ENCODE peak calls at places on chromosomes 4 and X, in seven cellular contexts. P is CD4-positive, alpha-beta memory T cell; R is GM23338; Z is H1; N is CD4-positive, alpha-beta T cell; T is upper lobe of right lung; M is fibroblast of lung. Y is an unnamed sample.

GRCh38 chr4:84470204-84470785 is 28.8 kb downstream of the NKX6-1 start:
- DNase-seq in P (no peak), R (peak; percentile 60), Z (no peak), N (no peak), T (no peak), M (no peak), Y (no peak)

GRCh38 chrX:9114245-9114644 is 80.3 kb upstream of the FAM9B start:
- DNase-seq in P (no peak), R (no peak), Z (no peak), N (no peak), T (no peak), M (no peak), Y (no peak)

GRCh38 chr4:146243141-146243882 is 29.0 kb downstream of the REELD1 start:
- DNase-seq in P (peak; percentile 33), R (peak; percentile 76), Z (peak; percentile 90), N (peak; percentile 49), T (peak; percentile 76), M (peak; percentile 23), Y (peak; percentile 25)

GRCh38 chr4:39237179-39237578 is 54.9 kb downstream of the WDR19 start:
- DNase-seq in P (no peak), R (no peak), Z (no peak), N (no peak), T (no peak), M (no peak), Y (no peak)

GRCh38 chr4:131974730-131975129 is 1174.4 kb upstream of the PCDH10 start:
- DNase-seq in P (no peak), R (no peak), Z (no peak), N (no peak), T (no peak), M (no peak), Y (no peak)

GRCh38 chr4:52052475-52052780 is 1.3 kb downstream of the SPATA18 start:
- DNase-seq in P (no peak), R (peak; percentile 26), Z (no peak), N (no peak), T (no peak), M (peak; percentile 57), Y (no peak)

GRCh38 chr4:47567511-47567910 is 82.4 kb downstream of the ATP10D start:
- DNase-seq in P (no peak), R (no peak), Z (no peak), N (no peak), T (no peak), M (no peak), Y (no peak)

GRCh38 chr4:144955104-144955503 is 142.9 kb downstream of the ANAPC10 start:
- DNase-seq in P (no peak), R (no peak), Z (no peak), N (no peak), T (no peak), M (no peak), Y (no peak)

GRCh38 chr4:149997881-149998421 is 80.3 kb upstream of the DCLK2 start:
- DNase-seq in P (no peak), R (no peak), Z (no peak), N (no peak), T (no peak), M (peak; percentile 69), Y (no peak)

GRCh38 chr4:85650908-85651307 is 176.0 kb downstream of the ARHGAP24 start:
- DNase-seq in P (no peak), R (no peak), Z (no peak), N (no peak), T (no peak), M (no peak), Y (no peak)

GRCh38 chrX:38804481-38805293 is 3.4 kb downstream of the MID1IP1 start:
- DNase-seq in P (no peak), R (peak; percentile 7), Z (peak; percentile 45), N (peak; percentile 40), T (peak; percentile 70), M (no peak), Y (peak; percentile 33)

GRCh38 chrX:68693481-68694410 is 46.3 kb downstream of the STARD8 start:
- DNase-seq in P (no peak), R (peak; percentile 85), Z (peak; percentile 71), N (no peak), T (peak; percentile 87), M (peak; percentile 71), Y (peak; percentile 86)

GRCh38 chrX:13647709-13648212 is 5.2 kb upstream of the TCEANC start:
- DNase-seq in P (peak; percentile 38), R (no peak), Z (no peak), N (peak; percentile 41), T (peak; percentile 58), M (peak; percentile 79), Y (peak; percentile 20)

GRCh38 chr4:23763559-23763958 is 126.3 kb downstream of the PPARGC1A start:
- DNase-seq in P (no peak), R (no peak), Z (no peak), N (no peak), T (no peak), M (no peak), Y (no peak)

GRCh38 chrX:71056857-71057256 is 11.3 kb downstream of the SNX12 start:
- DNase-seq in P (no peak), R (no peak), Z (no peak), N (no peak), T (no peak), M (peak; percentile 8), Y (no peak)

GRCh38 chr4:83011779-83012630 is 1.4 kb upstream of the LIN54 start:
- DNase-seq in P (peak; percentile 5), R (peak; percentile 41), Z (peak; percentile 63), N (no peak), T (peak; percentile 76), M (no peak), Y (peak; percentile 20)

GRCh38 chrX:54495814-54496516 is at the start of gene FGD1:
- DNase-seq in P (peak; percentile 12), R (peak; percentile 79), Z (peak; percentile 82), N (peak; percentile 46), T (peak; percentile 79), M (peak; percentile 56), Y (peak; percentile 77)

GRCh38 chr4:147518846-147519767 is 38.2 kb downstream of the EDNRA start:
- DNase-seq in P (peak; percentile 47), R (peak; percentile 84), Z (peak; percentile 59), N (no peak), T (no peak), M (peak; percentile 78), Y (no peak)

GRCh38 chrX:111151764-111152163 is 55.8 kb downstream of the PAK3 start:
- DNase-seq in P (no peak), R (no peak), Z (no peak), N (no peak), T (no peak), M (peak; percentile 3), Y (no peak)

GRCh38 chr4:113434247-113434587 is 327.3 kb downstream of the CAMK2D start:
- DNase-seq in P (no peak), R (no peak), Z (no peak), N (no peak), T (no peak), M (peak; percentile 68), Y (no peak)

GRCh38 chr4:24932831-24933230 is 20.0 kb upstream of the CCDC149 start:
- DNase-seq in P (no peak), R (no peak), Z (no peak), N (no peak), T (no peak), M (peak; percentile 80), Y (no peak)

GRCh38 chrX:42955349-42955748 is 177.4 kb upstream of the PPP1R2C start:
- DNase-seq in P (no peak), R (no peak), Z (no peak), N (no peak), T (no peak), M (no peak), Y (no peak)

GRCh38 chrX:7946960-7947359 is 19.7 kb upstream of the PNPLA4 start:
- DNase-seq in P (no peak), R (peak; percentile 2), Z (no peak), N (no peak), T (no peak), M (no peak), Y (no peak)

GRCh38 chr4:173420324-173420752 is 21.4 kb upstream of the SCRG1 start:
- DNase-seq in P (peak; percentile 30), R (peak; percentile 52), Z (no peak), N (no peak), T (no peak), M (peak; percentile 23), Y (no peak)

GRCh38 chr4:128635939-128636551 is 173.5 kb upstream of the JADE1 start:
- DNase-seq in P (no peak), R (no peak), Z (peak; percentile 43), N (no peak), T (no peak), M (peak; percentile 38), Y (no peak)

GRCh38 chr4:17272154-17272553 is 239.7 kb downstream of the QDPR start:
- DNase-seq in P (no peak), R (no peak), Z (no peak), N (no peak), T (no peak), M (peak; percentile 30), Y (no peak)

GRCh38 chrX:48465336-48465933 is 4.6 kb downstream of the SLC38A5 start:
- DNase-seq in P (no peak), R (no peak), Z (no peak), N (no peak), T (no peak), M (peak; percentile 97), Y (no peak)
- H3K27ac ChIP-seq in P (no peak overlapping the region), R (no peak overlapping the region), Z (no peak overlapping the region), N (no peak overlapping the region), T (no peak overlapping the region), M (peak overlapping the region; percentile 56), Y (peak overlapping the region; percentile 19)

DNA sequence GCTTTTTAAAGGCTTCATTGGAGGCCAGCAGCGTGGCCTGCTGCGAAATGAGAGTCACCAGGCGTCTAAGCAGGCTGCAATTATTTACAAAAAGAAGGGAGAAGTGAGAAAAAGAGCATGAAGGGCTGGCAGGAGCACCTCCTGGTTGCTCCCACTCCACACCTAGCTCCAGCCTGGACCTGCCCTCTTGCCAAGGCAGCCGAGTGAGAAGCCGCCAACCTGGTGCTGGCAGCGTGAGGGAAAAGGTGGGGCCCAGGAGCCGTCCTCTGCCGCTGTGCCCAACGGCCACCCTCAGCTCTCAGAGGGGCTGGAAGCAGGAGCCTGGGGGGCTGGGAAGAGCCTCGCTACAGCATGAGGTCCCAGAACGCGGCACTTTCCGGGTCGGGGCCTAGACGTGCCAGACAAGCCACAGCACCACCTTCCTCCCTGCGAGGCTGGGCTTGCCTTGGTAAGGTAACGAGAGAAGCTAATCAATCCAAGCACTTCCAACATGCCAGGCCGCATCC is 16.3 kb downstream of the SLC6A8 start:
- DNase-seq in P (no peak), R (no peak), Z (no peak), N (no peak), T (no peak), M (no peak), Y (no peak)
- H3K27ac ChIP-seq in P (no peak overlapping the region), R (no peak overlapping the region), Z (no peak overlapping the region), N (no peak overlapping the region), T (no peak overlapping the region), M (no peak overlapping the region), Y (peak overlapping the region; percentile 85)

GRCh38 chr4:16158504-16158852 is 67.8 kb downstream of the TAPT1 start:
- DNase-seq in P (no peak), R (no peak), Z (no peak), N (no peak), T (no peak), M (no peak), Y (no peak)
- H3K27ac ChIP-seq in P (no peak overlapping the region), R (no peak overlapping the region), Z (no peak overlapping the region), N (no peak overlapping the region), T (no peak overlapping the region), M (no peak overlapping the region), Y (no peak overlapping the region)

DNA sequence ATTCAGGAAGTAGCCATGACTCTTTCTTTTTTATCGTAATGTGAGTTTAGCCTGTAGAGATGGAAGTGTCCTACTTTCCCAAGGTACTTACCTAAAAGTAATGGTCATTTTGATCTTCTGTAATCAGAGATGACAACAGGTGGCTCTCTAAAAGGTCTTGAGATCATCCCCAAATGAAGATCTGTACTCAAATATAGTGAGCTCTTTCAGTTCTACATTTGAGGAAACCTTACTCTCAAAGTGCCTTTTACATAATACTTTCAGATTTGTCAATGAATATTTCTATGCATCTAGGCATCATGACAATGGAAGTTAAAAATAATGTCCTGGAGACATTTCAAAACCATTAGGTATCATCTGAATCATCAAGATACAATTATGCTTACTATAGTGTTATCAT is 17.2 kb upstream of the MND1 start:
- DNase-seq in P (no peak), R (no peak), Z (no peak), N (no peak), T (no peak), M (no peak), Y (no peak)
- H3K27ac ChIP-seq in P (no peak overlapping the region), R (no peak overlapping the region), Z (no peak overlapping the region), N (no peak overlapping the region), T (no peak overlapping the region), M (no peak overlapping the region), Y (no peak overlapping the region)